ENCODE peak calls at places on chromosomes 12 and 14, in seven cellular contexts. P, X, W, F, H, V and A are unnamed samples.

GRCh38 chr14:29925736-29926135 is 1.9 kb downstream of the PRKD1 start:
- DNase-seq in P (peak; percentile 23), X (no peak), W (no peak), F (no peak), H (no peak), V (no peak), A (no peak)

GRCh38 chr14:105865266-105865903 is 339.0 kb downstream of the TMEM121 start:
- DNase-seq in P (no peak), X (peak; percentile 72), W (no peak), F (no peak), H (peak; percentile 12), V (no peak), A (peak; percentile 32)

GRCh38 chr14:106790189-106791036 is 1264.0 kb downstream of the TMEM121 start:
- DNase-seq in P (peak; percentile 2), X (peak; percentile 94), W (peak; percentile 37), F (peak; percentile 90), H (peak; percentile 44), V (no peak), A (peak; percentile 82)

GRCh38 chr12:55720894-55721444 is 776 bp downstream of the RDH5 start:
- DNase-seq in P (peak; percentile 56), X (peak; percentile 76), W (peak; percentile 88), F (no peak), H (peak; percentile 56), V (no peak), A (peak; percentile 96)

GRCh38 chr12:113056631-113057488 is at the start of gene DTX1:
- DNase-seq in P (peak; percentile 60), X (peak; percentile 89), W (peak; percentile 59), F (peak; percentile 66), H (peak; percentile 43), V (no peak), A (no peak)

GRCh38 chr12:30753761-30754382 is 879 bp downstream of the CAPRIN2 start:
- DNase-seq in P (peak; percentile 2), X (no peak), W (no peak), F (peak; percentile 44), H (no peak), V (no peak), A (no peak)

GRCh38 chr14:20477211-20477876 is 8.1 kb downstream of the PNP start:
- DNase-seq in P (no peak), X (no peak), W (peak; percentile 56), F (peak; percentile 51), H (peak; percentile 46), V (no peak), A (no peak)

GRCh38 chr12:118038122-118038521 is 21.6 kb downstream of the RFC5 start:
- DNase-seq in P (no peak), X (no peak), W (no peak), F (no peak), H (no peak), V (no peak), A (no peak)

GRCh38 chr14:89180546-89180945 is 236.5 kb downstream of the FOXN3 start:
- DNase-seq in P (no peak), X (no peak), W (no peak), F (no peak), H (no peak), V (no peak), A (no peak)

GRCh38 chr12:121214171-121214777 is 4.3 kb downstream of the P2RX4 start:
- DNase-seq in P (no peak), X (no peak), W (no peak), F (no peak), H (no peak), V (no peak), A (no peak)

GRCh38 chr14:51540364-51540763 is 111.3 kb upstream of the FRMD6 start:
- DNase-seq in P (no peak), X (no peak), W (no peak), F (no peak), H (no peak), V (no peak), A (no peak)

GRCh38 chr12:64104376-64104775 is 117.7 kb downstream of the KICS2 start:
- DNase-seq in P (no peak), X (no peak), W (no peak), F (no peak), H (no peak), V (no peak), A (no peak)

GRCh38 chr12:47026291-47026690 is 53.1 kb upstream of the PCED1B start:
- DNase-seq in P (no peak), X (no peak), W (no peak), F (no peak), H (no peak), V (no peak), A (no peak)

GRCh38 chr14:103378042-103378854 is 7.0 kb upstream of the MARK3 start:
- DNase-seq in P (no peak), X (no peak), W (no peak), F (no peak), H (no peak), V (no peak), A (no peak)

GRCh38 chr14:72894623-72895378 is 900 bp upstream of the DPF3 start:
- DNase-seq in P (peak; percentile 59), X (no peak), W (peak; percentile 78), F (no peak), H (peak; percentile 24), V (peak; percentile 44), A (no peak)

GRCh38 chr12:46103691-46104090 is 113.3 kb upstream of the SCAF11 start:
- DNase-seq in P (no peak), X (no peak), W (no peak), F (no peak), H (no peak), V (no peak), A (no peak)

GRCh38 chr14:78405071-78405856 is 235.1 kb downstream of the NRXN3 start:
- DNase-seq in P (no peak), X (no peak), W (no peak), F (no peak), H (no peak), V (no peak), A (no peak)

GRCh38 chr14:75379246-75379929 is 48.4 kb upstream of the JDP2 start:
- DNase-seq in P (peak; percentile 65), X (no peak), W (no peak), F (no peak), H (no peak), V (no peak), A (no peak)

GRCh38 chr14:72616294-72616693 is 277.6 kb downstream of the DPF3 start:
- DNase-seq in P (no peak), X (no peak), W (no peak), F (no peak), H (no peak), V (no peak), A (no peak)

GRCh38 chr12:101703487-101703886 is 6.0 kb downstream of the CHPT1 start:
- DNase-seq in P (no peak), X (no peak), W (no peak), F (no peak), H (no peak), V (no peak), A (no peak)

GRCh38 chr12:101697930-101698781 is 716 bp downstream of the CHPT1 start:
- DNase-seq in P (no peak), X (peak; percentile 91), W (peak; percentile 80), F (peak; percentile 53), H (peak; percentile 64), V (peak; percentile 42), A (peak; percentile 62)

GRCh38 chr12:101697197-101697929 is at the start of gene CHPT1:
- DNase-seq in P (peak; percentile 87), X (peak; percentile 95), W (peak; percentile 90), F (peak; percentile 83), H (peak; percentile 84), V (peak; percentile 63), A (peak; percentile 79)

GRCh38 chr12:101698782-101699347 is 1.4 kb downstream of the CHPT1 start:
- DNase-seq in P (no peak), X (no peak), W (peak; percentile 28), F (peak; percentile 46), H (no peak), V (no peak), A (no peak)

GRCh38 chr12:101700299-101700820 is 2.9 kb downstream of the CHPT1 start:
- DNase-seq in P (no peak), X (no peak), W (no peak), F (no peak), H (no peak), V (no peak), A (no peak)
- H3K4me1 ChIP-seq in P (no peaks in the 10 kb centered on the region), X (peaks cover 56% of the 10 kb centered on the region), W (peaks cover 25% of the 10 kb centered on the region), F (peaks cover 45% of the 10 kb centered on the region), H (peaks cover 79% of the 10 kb centered on the region), V (no peaks in the 10 kb centered on the region), A (no peaks in the 10 kb centered on the region)

GRCh38 chr12:124032265-124032886 is 59.4 kb downstream of the ZNF664 start:
- DNase-seq in P (peak; percentile 64), X (no peak), W (no peak), F (peak; percentile 44), H (no peak), V (peak; percentile 36), A (no peak)

GRCh38 chr12:124037341-124037740 is 64.3 kb downstream of the ZNF664 start:
- DNase-seq in P (no peak), X (no peak), W (no peak), F (no peak), H (no peak), V (no peak), A (no peak)

GRCh38 chr12:124036117-124037109 is 63.4 kb downstream of the ZNF664 start:
- DNase-seq in P (peak; percentile 71), X (no peak), W (no peak), F (peak; percentile 53), H (no peak), V (peak; percentile 36), A (no peak)

GRCh38 chr12:124033859-124034258 is 60.8 kb downstream of the ZNF664 start:
- DNase-seq in P (no peak), X (no peak), W (no peak), F (no peak), H (no peak), V (no peak), A (no peak)

DNA sequence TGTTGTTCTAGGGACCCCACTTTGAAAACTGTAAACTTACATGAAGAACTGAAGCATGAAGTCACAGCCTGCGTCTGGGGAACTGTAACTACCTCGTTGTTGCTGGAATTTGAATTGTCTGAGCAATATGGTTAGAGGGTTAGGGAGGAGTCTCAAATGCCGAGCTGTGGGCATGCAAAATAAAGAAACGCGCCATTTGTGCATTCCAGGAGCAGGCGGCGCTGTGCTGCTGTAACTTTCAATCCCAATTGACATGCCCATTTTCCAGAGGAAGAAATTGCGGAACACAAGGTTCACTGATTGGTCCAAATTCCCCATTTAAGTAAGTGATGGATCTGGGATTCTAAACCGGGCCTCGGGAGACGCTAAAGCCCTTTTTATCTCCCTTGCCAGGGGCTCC is 61.3 kb downstream of the ZNF664 start:
- DNase-seq in P (no peak), X (no peak), W (no peak), F (no peak), H (no peak), V (no peak), A (no peak)
- H3K36me3 ChIP-seq in P (no peaks in the 10 kb centered on the region), X (no peaks in the 10 kb centered on the region), W (no peaks in the 10 kb centered on the region), F (no peaks in the 10 kb centered on the region), H (no peaks in the 10 kb centered on the region), V (no peaks in the 10 kb centered on the region), A (no peaks in the 10 kb centered on the region)

DNA sequence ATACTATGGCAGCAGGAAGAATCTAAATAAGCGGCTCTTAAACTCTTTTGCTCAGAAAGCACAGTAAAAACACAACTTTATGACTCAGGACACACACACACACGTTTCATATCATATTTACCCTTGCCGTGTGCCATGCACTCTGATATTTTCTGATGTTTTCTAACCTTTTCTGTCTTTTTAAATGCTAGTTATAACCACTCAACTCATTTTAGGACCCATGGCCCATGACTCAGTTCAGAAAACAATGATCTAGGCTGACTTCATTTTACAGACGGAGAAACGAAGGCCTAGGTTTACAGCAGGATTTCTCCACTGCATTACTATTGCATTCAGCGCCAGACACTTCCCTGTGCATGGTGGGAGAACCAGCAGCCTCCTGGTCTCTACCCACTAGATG is 9.1 kb downstream of the VWF start:
- DNase-seq in P (no peak), X (no peak), W (no peak), F (no peak), H (no peak), V (no peak), A (no peak)
- H3K4me1 ChIP-seq in P (no peaks in the 10 kb centered on the region), X (peaks cover 23% of the 10 kb centered on the region), W (peaks cover 33% of the 10 kb centered on the region), F (no peaks in the 10 kb centered on the region), H (peaks cover 47% of the 10 kb centered on the region), V (no peaks in the 10 kb centered on the region), A (no peaks in the 10 kb centered on the region)

GRCh38 chr12:123254853-123255446 is 16.7 kb downstream of the CDK2AP1 start:
- DNase-seq in P (no peak), X (no peak), W (no peak), F (no peak), H (no peak), V (no peak), A (no peak)
- H3K36me3 ChIP-seq in P (peaks cover 10% of the 10 kb centered on the region), X (no peaks in the 10 kb centered on the region), W (peaks cover 3% of the 10 kb centered on the region), F (peaks cover 86% of the 10 kb centered on the region), H (peaks cover 61% of the 10 kb centered on the region), V (peaks cover 44% of the 10 kb centered on the region), A (no peaks in the 10 kb centered on the region)